ENCODE peak calls at places on chromosomes 13 and 19, in four cellular contexts. One of them, this sample, is unnamed.

GRCh38 chr19:18254546-18255500 is 19.4 kb downstream of the IQCN start:
- DNase-seq in CD4-positive, CD25-positive, alpha-beta regulatory T cell: peak
- DNase-seq in WERI-Rb-1: no peak
- DNase-seq in heart right ventricle: no peak
- DNase-seq in this sample: no peak

GRCh38 chr13:113545931-113546516 is 38.5 kb upstream of the TFDP1 start:
- DNase-seq in heart right ventricle: no peak
- DNase-seq in WERI-Rb-1: peak
- DNase-seq in CD4-positive, CD25-positive, alpha-beta regulatory T cell: no peak
- DNase-seq in this sample: no peak

GRCh38 chr13:75864718-75865117 is 228.6 kb downstream of the LMO7 start:
- DNase-seq in CD4-positive, CD25-positive, alpha-beta regulatory T cell: no peak
- DNase-seq in heart right ventricle: no peak
- DNase-seq in WERI-Rb-1: no peak
- DNase-seq in this sample: no peak

GRCh38 chr19:51024924-51025323 is 1.5 kb downstream of the KLK11 start:
- DNase-seq in WERI-Rb-1: peak
- DNase-seq in CD4-positive, CD25-positive, alpha-beta regulatory T cell: no peak
- DNase-seq in heart right ventricle: no peak
- DNase-seq in this sample: no peak

GRCh38 chr19:49684251-49684982 is 5.0 kb upstream of the ADM5 start:
- DNase-seq in heart right ventricle: no peak
- DNase-seq in WERI-Rb-1: no peak
- DNase-seq in CD4-positive, CD25-positive, alpha-beta regulatory T cell: no peak
- DNase-seq in this sample: no peak

GRCh38 chr13:46754812-46755211 is 42.1 kb downstream of the ESD start:
- DNase-seq in heart right ventricle: no peak
- DNase-seq in WERI-Rb-1: no peak
- DNase-seq in CD4-positive, CD25-positive, alpha-beta regulatory T cell: no peak
- DNase-seq in this sample: no peak

GRCh38 chr19:5031231-5032100 is 62.6 kb downstream of the KDM4B start:
- DNase-seq in heart right ventricle: peak
- DNase-seq in CD4-positive, CD25-positive, alpha-beta regulatory T cell: peak
- DNase-seq in WERI-Rb-1: peak
- DNase-seq in this sample: peak

GRCh38 chr19:41904118-41904870 is 21.3 kb downstream of the ARHGEF1 start:
- DNase-seq in heart right ventricle: no peak
- DNase-seq in WERI-Rb-1: no peak
- DNase-seq in CD4-positive, CD25-positive, alpha-beta regulatory T cell: no peak
- DNase-seq in this sample: no peak

GRCh38 chr13:57634829-57635165 is 3.3 kb downstream of the PCDH17 start:
- DNase-seq in CD4-positive, CD25-positive, alpha-beta regulatory T cell: no peak
- DNase-seq in WERI-Rb-1: no peak
- DNase-seq in heart right ventricle: peak
- DNase-seq in this sample: peak

GRCh38 chr19:8204961-8205360 is 4.2 kb upstream of the CERS4 start:
- DNase-seq in CD4-positive, CD25-positive, alpha-beta regulatory T cell: no peak
- DNase-seq in heart right ventricle: no peak
- DNase-seq in WERI-Rb-1: no peak
- DNase-seq in this sample: no peak

GRCh38 chr19:28840891-28841290 is 372.1 kb downstream of the UQCRFS1 start:
- DNase-seq in heart right ventricle: no peak
- DNase-seq in CD4-positive, CD25-positive, alpha-beta regulatory T cell: no peak
- DNase-seq in WERI-Rb-1: no peak
- DNase-seq in this sample: no peak
- H3K27ac ChIP-seq in heart right ventricle: no peak
- H3K27ac ChIP-seq in CD4-positive, CD25-positive, alpha-beta regulatory T cell: no peak
- H3K27ac ChIP-seq in WERI-Rb-1: no peak
- H3K27ac ChIP-seq in this sample: no peak

DNA sequence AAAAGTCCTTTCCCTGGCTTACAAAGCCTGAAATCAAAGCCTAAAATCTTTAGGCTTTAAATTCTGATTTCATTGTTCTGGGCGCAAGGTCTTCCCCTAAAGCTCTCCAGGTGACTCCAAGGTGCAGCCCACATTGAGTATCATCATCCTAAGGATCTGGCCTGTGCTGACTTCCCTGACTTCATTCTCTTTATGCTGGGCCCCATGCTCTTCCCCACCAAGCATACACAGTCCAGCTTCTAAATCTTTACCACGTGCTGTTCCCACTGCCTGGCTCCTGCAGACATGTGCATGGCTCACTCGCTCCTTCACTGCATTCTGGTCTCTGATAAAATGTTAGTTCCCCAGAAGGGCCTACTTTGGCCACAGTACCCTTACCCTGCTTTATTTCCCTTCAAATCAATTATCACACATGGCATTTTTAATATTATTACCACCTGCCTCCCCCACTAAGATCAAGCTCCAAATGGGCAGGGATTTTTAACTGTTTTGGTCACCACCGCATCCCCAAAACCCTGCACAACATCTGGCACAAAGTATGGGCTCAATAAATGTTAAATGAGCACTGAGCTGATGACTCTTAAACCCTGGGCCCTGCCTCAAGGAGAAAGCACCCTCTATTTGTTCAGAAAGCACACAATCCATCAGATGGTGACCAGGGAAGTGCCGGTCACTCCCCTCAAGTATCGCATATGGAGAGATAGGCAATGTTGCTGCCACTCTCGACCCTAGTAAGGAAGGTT is 3.3 kb downstream of the FBL start:
- DNase-seq in heart right ventricle: no peak
- DNase-seq in CD4-positive, CD25-positive, alpha-beta regulatory T cell: no peak
- DNase-seq in WERI-Rb-1: no peak
- DNase-seq in this sample: no peak
- H3K27ac ChIP-seq in heart right ventricle: no peak
- H3K27ac ChIP-seq in CD4-positive, CD25-positive, alpha-beta regulatory T cell: no peak
- H3K27ac ChIP-seq in WERI-Rb-1: no peak
- H3K27ac ChIP-seq in this sample: no peak

GRCh38 chr19:38089440-38089839 is 134.6 kb downstream of the DPF1 start:
- DNase-seq in WERI-Rb-1: no peak
- DNase-seq in heart right ventricle: no peak
- DNase-seq in CD4-positive, CD25-positive, alpha-beta regulatory T cell: no peak
- DNase-seq in this sample: no peak
- H3K27ac ChIP-seq in WERI-Rb-1: no peak
- H3K27ac ChIP-seq in heart right ventricle: no peak
- H3K27ac ChIP-seq in CD4-positive, CD25-positive, alpha-beta regulatory T cell: no peak
- H3K27ac ChIP-seq in this sample: no peak

DNA sequence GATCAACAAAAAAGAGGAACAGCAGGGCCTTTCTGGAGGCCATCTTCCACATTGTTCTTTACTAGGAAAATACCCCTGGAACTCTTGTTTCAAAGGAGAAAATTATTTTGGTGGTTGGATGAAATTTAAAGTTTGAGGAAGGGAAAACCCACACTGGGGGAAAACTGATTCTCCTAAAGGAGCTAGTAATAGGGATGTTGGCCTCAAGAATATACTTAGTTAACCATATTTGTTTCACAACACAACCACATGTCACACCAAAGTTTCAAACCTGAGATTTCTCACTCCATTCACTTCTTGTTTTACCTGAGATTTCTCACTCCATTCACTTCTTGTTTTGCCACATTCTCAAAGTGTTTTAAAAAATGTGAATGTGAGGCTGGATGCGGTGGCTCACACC is 2.8 kb upstream of the EPSTI1 start:
- DNase-seq in heart right ventricle: no peak
- DNase-seq in CD4-positive, CD25-positive, alpha-beta regulatory T cell: no peak
- DNase-seq in WERI-Rb-1: no peak
- DNase-seq in this sample: no peak
- H3K27ac ChIP-seq in heart right ventricle: no peak
- H3K27ac ChIP-seq in CD4-positive, CD25-positive, alpha-beta regulatory T cell: no peak
- H3K27ac ChIP-seq in WERI-Rb-1: no peak
- H3K27ac ChIP-seq in this sample: no peak

DNA sequence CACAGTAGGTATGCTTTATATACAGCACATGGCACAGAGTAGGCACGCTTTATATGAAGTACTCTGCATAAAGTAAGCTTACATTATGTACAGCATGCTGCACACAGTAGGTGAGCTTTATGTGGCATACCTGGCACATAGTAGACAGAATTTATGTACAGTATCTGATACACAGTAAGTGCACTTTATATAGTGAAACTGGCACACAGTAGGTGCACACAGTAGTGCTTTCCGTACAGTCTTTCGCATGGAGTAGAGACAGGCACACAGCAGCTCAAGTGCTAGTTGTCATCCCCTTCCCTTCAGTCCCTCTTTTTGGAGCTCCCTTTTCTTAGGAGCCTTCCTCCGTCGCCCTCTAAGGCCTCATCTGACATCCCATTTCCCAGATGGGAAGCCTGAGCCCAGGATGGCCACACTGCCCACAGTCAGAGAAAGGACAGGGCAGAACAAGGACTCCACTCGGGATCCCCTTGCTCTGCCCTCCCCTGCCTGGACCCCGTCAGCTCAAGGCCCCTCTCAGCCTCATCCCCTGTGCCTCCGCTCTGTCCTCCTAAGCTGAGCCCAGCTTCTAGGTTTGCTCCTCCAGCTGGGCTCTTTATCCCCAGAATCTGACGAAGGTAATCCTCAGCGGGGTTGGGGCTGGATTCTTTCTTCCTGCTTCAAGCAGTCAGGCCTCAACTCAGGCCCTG is 852 bp upstream of the CYP4F12 start:
- DNase-seq in CD4-positive, CD25-positive, alpha-beta regulatory T cell: no peak
- DNase-seq in heart right ventricle: no peak
- DNase-seq in WERI-Rb-1: no peak
- DNase-seq in this sample: no peak
- H3K27ac ChIP-seq in CD4-positive, CD25-positive, alpha-beta regulatory T cell: no peak
- H3K27ac ChIP-seq in heart right ventricle: peak
- H3K27ac ChIP-seq in WERI-Rb-1: no peak
- H3K27ac ChIP-seq in this sample: no peak

DNA sequence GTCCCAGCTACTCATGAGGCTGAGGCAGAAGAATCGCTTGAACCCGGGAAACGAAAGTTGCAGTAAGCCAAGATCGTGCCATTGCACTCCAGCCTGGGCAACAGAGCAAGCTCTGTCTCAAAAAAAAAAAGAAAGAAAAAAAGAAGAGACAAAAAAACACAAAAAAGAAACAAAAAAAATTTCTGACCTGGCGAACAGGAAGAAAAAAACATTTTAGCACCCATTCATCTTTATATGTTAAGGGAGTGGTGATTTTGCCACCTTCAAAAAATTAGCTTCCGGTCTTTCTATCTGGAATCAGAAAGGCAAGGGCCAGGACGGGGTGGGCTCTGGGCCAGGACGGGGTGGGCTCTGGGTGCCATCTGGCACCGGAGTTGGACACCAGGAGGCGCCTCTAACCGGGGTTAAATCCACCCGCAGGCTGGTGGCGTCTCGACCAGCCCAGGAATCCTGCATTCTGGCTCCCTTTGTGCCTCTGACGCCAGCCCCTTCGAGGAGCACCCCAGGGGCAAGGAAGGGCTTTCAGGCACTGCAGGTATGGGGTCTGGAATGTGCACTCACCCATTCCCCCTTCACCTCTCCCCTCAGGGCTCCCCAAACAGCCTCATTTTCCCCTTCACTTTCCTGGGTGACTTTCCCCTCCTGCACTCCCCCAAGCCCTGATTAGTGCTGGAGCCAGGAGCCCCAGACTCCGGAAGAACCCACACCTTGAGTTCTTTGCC is 10.4 kb upstream of the ZSWIM4 start:
- DNase-seq in WERI-Rb-1: peak
- DNase-seq in CD4-positive, CD25-positive, alpha-beta regulatory T cell: peak
- DNase-seq in heart right ventricle: peak
- DNase-seq in this sample: no peak
- H3K27ac ChIP-seq in WERI-Rb-1: peak
- H3K27ac ChIP-seq in CD4-positive, CD25-positive, alpha-beta regulatory T cell: no peak
- H3K27ac ChIP-seq in heart right ventricle: no peak
- H3K27ac ChIP-seq in this sample: no peak

DNA sequence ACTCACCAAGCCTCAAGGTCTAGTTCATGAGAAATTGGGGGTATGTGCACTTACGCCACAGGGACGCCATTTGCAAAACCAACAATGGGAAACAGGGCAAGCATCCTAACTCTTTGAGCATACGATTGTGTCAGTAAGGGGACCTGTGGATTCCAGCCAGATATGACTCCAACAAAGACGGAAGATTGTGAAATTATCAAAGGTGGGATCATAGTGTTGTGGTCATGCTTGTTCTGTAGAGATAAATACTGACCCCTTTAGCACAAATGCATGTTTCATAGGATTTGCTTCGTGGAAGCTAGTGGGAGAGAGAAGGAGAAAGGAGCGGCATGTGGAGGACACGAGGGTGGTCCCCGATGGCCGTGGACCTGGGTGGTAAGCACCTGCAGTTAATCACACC is 37.8 kb downstream of the GATAD2A start:
- DNase-seq in CD4-positive, CD25-positive, alpha-beta regulatory T cell: no peak
- DNase-seq in WERI-Rb-1: no peak
- DNase-seq in heart right ventricle: no peak
- DNase-seq in this sample: no peak
- H3K27ac ChIP-seq in CD4-positive, CD25-positive, alpha-beta regulatory T cell: no peak
- H3K27ac ChIP-seq in WERI-Rb-1: no peak
- H3K27ac ChIP-seq in heart right ventricle: no peak
- H3K27ac ChIP-seq in this sample: no peak

DNA sequence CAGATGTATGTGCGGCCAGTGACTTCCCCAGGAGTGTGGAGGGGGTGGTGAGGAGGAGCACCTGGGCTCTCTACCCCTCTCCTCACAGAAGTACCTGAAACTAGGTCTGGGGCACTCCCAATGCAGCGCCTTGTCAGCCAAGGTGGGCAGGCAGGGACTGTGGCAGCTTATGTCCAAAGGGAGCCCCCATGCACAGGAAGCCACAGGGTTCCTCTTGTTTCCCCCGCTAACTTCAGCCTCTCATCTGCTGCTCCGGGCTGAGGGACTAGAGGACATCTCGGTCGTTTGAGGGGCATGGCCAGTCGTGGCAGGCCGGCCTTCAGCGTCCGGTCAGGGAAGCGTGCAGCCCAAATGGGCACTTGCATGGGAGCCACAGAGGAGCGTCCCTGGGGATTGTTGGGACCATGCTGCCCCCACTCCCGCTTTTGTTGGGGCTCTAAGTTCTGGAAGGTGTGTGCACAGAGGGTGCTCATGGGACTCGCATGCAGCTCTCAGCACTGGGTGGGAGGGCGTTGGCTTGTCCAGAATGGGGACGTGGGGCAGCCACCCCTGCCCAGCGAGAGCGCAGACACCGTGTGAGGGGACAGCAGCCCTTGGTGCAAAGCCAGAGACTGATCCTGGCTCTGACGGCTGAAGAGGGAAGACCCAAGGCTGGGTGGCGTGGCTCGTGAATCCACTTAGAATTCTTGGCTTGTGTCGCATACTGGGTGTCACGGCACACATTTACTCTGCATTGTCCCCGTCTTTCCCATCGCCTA is 16.6 kb upstream of the NPAS1 start:
- DNase-seq in WERI-Rb-1: no peak
- DNase-seq in CD4-positive, CD25-positive, alpha-beta regulatory T cell: no peak
- DNase-seq in heart right ventricle: no peak
- DNase-seq in this sample: no peak
- H3K27ac ChIP-seq in WERI-Rb-1: no peak
- H3K27ac ChIP-seq in CD4-positive, CD25-positive, alpha-beta regulatory T cell: no peak
- H3K27ac ChIP-seq in heart right ventricle: no peak
- H3K27ac ChIP-seq in this sample: no peak